ENCODE peak calls at places on chromosomes 1 and 21, in four cellular contexts. One of them, this sample, is unnamed.

GRCh38 chr1:224851210-224851849 is 78.1 kb upstream of the DNAH14 start:
- DNase-seq in tibial nerve: no peak
- DNase-seq in upper lobe of right lung: peak
- DNase-seq in HFF-Myc: peak
- DNase-seq in this sample: peak

GRCh38 chr1:115908565-115909334 is 67.6 kb upstream of the SLC22A15 start:
- DNase-seq in tibial nerve: no peak
- DNase-seq in upper lobe of right lung: no peak
- DNase-seq in HFF-Myc: no peak
- DNase-seq in this sample: no peak

GRCh38 chr1:8873506-8874229 is 4.8 kb downstream of the ENO1 start:
- DNase-seq in tibial nerve: peak
- DNase-seq in upper lobe of right lung: peak
- DNase-seq in HFF-Myc: peak
- DNase-seq in this sample: no peak

GRCh38 chr21:26614251-26614650 is 41.2 kb upstream of the CYYR1 start:
- DNase-seq in tibial nerve: no peak
- DNase-seq in upper lobe of right lung: no peak
- DNase-seq in HFF-Myc: no peak
- DNase-seq in this sample: no peak

GRCh38 chr1:8517579-8518489 is 199.9 kb downstream of the SLC45A1 start:
- DNase-seq in tibial nerve: no peak
- DNase-seq in upper lobe of right lung: no peak
- DNase-seq in HFF-Myc: peak
- DNase-seq in this sample: no peak

GRCh38 chr21:43306911-43307676 is 119.8 kb downstream of the SIK1 start:
- DNase-seq in tibial nerve: no peak
- DNase-seq in upper lobe of right lung: peak
- DNase-seq in HFF-Myc: no peak
- DNase-seq in this sample: no peak

GRCh38 chr1:14626869-14627607 is 28.6 kb downstream of the KAZN start:
- DNase-seq in tibial nerve: no peak
- DNase-seq in upper lobe of right lung: peak
- DNase-seq in HFF-Myc: no peak
- DNase-seq in this sample: peak

GRCh38 chr1:41162441-41162840 is 79.7 kb downstream of the SCMH1 start:
- DNase-seq in tibial nerve: no peak
- DNase-seq in upper lobe of right lung: no peak
- DNase-seq in HFF-Myc: no peak
- DNase-seq in this sample: no peak

GRCh38 chr21:16071082-16071481 is 341.3 kb downstream of the USP25 start:
- DNase-seq in tibial nerve: no peak
- DNase-seq in upper lobe of right lung: no peak
- DNase-seq in HFF-Myc: no peak
- DNase-seq in this sample: no peak

GRCh38 chr1:9909222-9910046 is 635 bp downstream of the CTNNBIP1 start:
- DNase-seq in tibial nerve: no peak
- DNase-seq in upper lobe of right lung: no peak
- DNase-seq in HFF-Myc: no peak
- DNase-seq in this sample: no peak

GRCh38 chr1:158028956-158029355 is 35.5 kb downstream of the KIRREL1 start:
- DNase-seq in tibial nerve: no peak
- DNase-seq in upper lobe of right lung: no peak
- DNase-seq in HFF-Myc: no peak
- DNase-seq in this sample: no peak

GRCh38 chr1:199161766-199162303 is 523.0 kb downstream of the PTPRC start:
- DNase-seq in tibial nerve: no peak
- DNase-seq in upper lobe of right lung: no peak
- DNase-seq in HFF-Myc: no peak
- DNase-seq in this sample: peak

GRCh38 chr1:40316595-40317393 is at the start of gene COL9A2:
- DNase-seq in tibial nerve: peak
- DNase-seq in upper lobe of right lung: no peak
- DNase-seq in HFF-Myc: no peak
- DNase-seq in this sample: no peak

GRCh38 chr1:151251656-151252470 is 2.7 kb upstream of the PSMD4 start:
- DNase-seq in tibial nerve: peak
- DNase-seq in upper lobe of right lung: no peak
- DNase-seq in HFF-Myc: peak
- DNase-seq in this sample: peak

GRCh38 chr1:230375795-230376194 is 50.3 kb downstream of the PGBD5 start:
- DNase-seq in tibial nerve: no peak
- DNase-seq in upper lobe of right lung: no peak
- DNase-seq in HFF-Myc: no peak
- DNase-seq in this sample: no peak

GRCh38 chr1:202281316-202282016 is 60.3 kb downstream of the UBE2T start:
- DNase-seq in tibial nerve: no peak
- DNase-seq in upper lobe of right lung: no peak
- DNase-seq in HFF-Myc: no peak
- DNase-seq in this sample: no peak
- H3K4me3 ChIP-seq in tibial nerve: no peak
- H3K4me3 ChIP-seq in upper lobe of right lung: no peak
- H3K4me3 ChIP-seq in HFF-Myc: no peak
- H3K4me3 ChIP-seq in this sample: no peak

DNA sequence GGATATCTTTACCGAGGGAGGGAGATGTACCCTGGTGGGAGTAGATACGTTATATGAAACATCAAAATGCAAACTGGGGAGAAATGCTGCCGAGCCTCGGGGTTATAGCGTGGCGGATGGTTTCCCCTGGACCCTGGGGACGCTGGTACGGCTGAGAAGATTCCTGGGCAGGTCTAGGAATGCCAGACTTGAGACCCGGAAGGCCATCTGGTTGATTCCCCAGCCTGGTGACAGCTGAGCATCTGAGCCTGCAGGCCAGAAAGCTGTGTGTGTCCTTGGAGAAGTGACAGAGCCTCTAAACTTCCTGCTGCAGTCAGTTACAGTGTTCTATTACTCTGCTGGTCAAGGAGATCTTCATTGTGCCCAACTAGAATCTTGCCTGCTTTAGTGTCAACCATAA is 2.3 kb downstream of the VASH2 start:
- DNase-seq in tibial nerve: no peak
- DNase-seq in upper lobe of right lung: no peak
- DNase-seq in HFF-Myc: no peak
- DNase-seq in this sample: no peak
- H3K4me3 ChIP-seq in tibial nerve: no peak
- H3K4me3 ChIP-seq in upper lobe of right lung: no peak
- H3K4me3 ChIP-seq in HFF-Myc: no peak
- H3K4me3 ChIP-seq in this sample: no peak

GRCh38 chr1:155082301-155082940 is 3.8 kb downstream of the EFNA3 start:
- DNase-seq in tibial nerve: no peak
- DNase-seq in upper lobe of right lung: no peak
- DNase-seq in HFF-Myc: no peak
- DNase-seq in this sample: no peak
- H3K4me3 ChIP-seq in tibial nerve: no peak
- H3K4me3 ChIP-seq in upper lobe of right lung: no peak
- H3K4me3 ChIP-seq in HFF-Myc: no peak
- H3K4me3 ChIP-seq in this sample: no peak

GRCh38 chr1:43551396-43551888 is 20.8 kb downstream of the PTPRF start:
- DNase-seq in tibial nerve: no peak
- DNase-seq in upper lobe of right lung: no peak
- DNase-seq in HFF-Myc: no peak
- DNase-seq in this sample: no peak

GRCh38 chr1:43552059-43552742 is 21.5 kb downstream of the PTPRF start:
- DNase-seq in tibial nerve: no peak
- DNase-seq in upper lobe of right lung: no peak
- DNase-seq in HFF-Myc: no peak
- DNase-seq in this sample: no peak

GRCh38 chr1:43552813-43553212 is 22.1 kb downstream of the PTPRF start:
- DNase-seq in tibial nerve: no peak
- DNase-seq in upper lobe of right lung: peak
- DNase-seq in HFF-Myc: no peak
- DNase-seq in this sample: no peak

GRCh38 chr1:43549921-43550597 is 19.4 kb downstream of the PTPRF start:
- DNase-seq in tibial nerve: peak
- DNase-seq in upper lobe of right lung: peak
- DNase-seq in HFF-Myc: no peak
- DNase-seq in this sample: no peak

GRCh38 chr1:43550598-43551246 is 20.0 kb downstream of the PTPRF start:
- DNase-seq in tibial nerve: no peak
- DNase-seq in upper lobe of right lung: no peak
- DNase-seq in HFF-Myc: no peak
- DNase-seq in this sample: no peak
- H3K4me3 ChIP-seq in tibial nerve: no peak
- H3K4me3 ChIP-seq in upper lobe of right lung: peak
- H3K4me3 ChIP-seq in HFF-Myc: no peak
- H3K4me3 ChIP-seq in this sample: no peak

GRCh38 chr1:154952664-154953063 is 3.2 kb downstream of the PBXIP1 start:
- DNase-seq in tibial nerve: no peak
- DNase-seq in upper lobe of right lung: no peak
- DNase-seq in HFF-Myc: no peak
- DNase-seq in this sample: no peak
- H3K4me3 ChIP-seq in tibial nerve: no peak
- H3K4me3 ChIP-seq in upper lobe of right lung: no peak
- H3K4me3 ChIP-seq in HFF-Myc: no peak
- H3K4me3 ChIP-seq in this sample: no peak

DNA sequence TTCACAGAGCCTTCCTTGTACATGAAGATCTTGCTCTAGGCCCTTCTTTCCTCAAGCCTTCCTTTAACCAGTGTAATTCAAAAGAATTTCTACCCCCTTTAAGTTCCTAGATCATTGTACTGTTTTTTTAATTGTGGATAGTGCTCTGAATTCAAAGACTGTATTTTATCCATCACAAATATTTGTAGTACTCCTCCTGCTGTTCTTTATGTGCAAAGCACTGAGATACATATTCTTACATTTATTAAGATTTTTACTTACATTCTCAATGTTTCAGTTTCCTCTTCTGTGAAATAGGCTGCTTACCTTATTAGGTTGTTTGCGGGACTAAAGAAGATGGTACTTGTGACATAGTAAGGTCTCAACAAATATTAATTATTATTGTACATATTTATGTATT is 168.8 kb upstream of the PDE4B start:
- DNase-seq in tibial nerve: no peak
- DNase-seq in upper lobe of right lung: no peak
- DNase-seq in HFF-Myc: no peak
- DNase-seq in this sample: no peak
- H3K4me3 ChIP-seq in tibial nerve: no peak
- H3K4me3 ChIP-seq in upper lobe of right lung: no peak
- H3K4me3 ChIP-seq in HFF-Myc: no peak
- H3K4me3 ChIP-seq in this sample: no peak

GRCh38 chr21:38675450-38675849 is 130.3 kb upstream of the ETS2 start:
- DNase-seq in tibial nerve: no peak
- DNase-seq in upper lobe of right lung: no peak
- DNase-seq in HFF-Myc: no peak
- DNase-seq in this sample: no peak
- H3K4me3 ChIP-seq in tibial nerve: no peak
- H3K4me3 ChIP-seq in upper lobe of right lung: no peak
- H3K4me3 ChIP-seq in HFF-Myc: no peak
- H3K4me3 ChIP-seq in this sample: no peak